ENCODE peak calls at places on chromosome X, in four cellular contexts. B, O, N and H are unnamed samples.

GRCh38 chrX:106726485-106727437 is at the start of gene RNF128:
- DNase-seq in B (no peak), N (peak), O (peak), H (peak)

GRCh38 chrX:119885554-119886428 is 9.9 kb upstream of the AKAP14 start:
- DNase-seq in N (peak), B (no peak), O (peak), H (peak)

GRCh38 chrX:17788956-17789562 is 51.8 kb downstream of the SCML1 start:
- DNase-seq in O (no peak), B (no peak), N (no peak), H (no peak)

GRCh38 chrX:151384807-151385206 is 12.2 kb upstream of the VMA21 start:
- DNase-seq in O (no peak), N (no peak), B (no peak), H (no peak)

GRCh38 chrX:119693996-119694451 is 1.1 kb upstream of the SEPTIN6 start:
- DNase-seq in B (no peak), O (no peak), N (no peak), H (no peak)

GRCh38 chrX:17735396-17735795 is 1.9 kb upstream of the SCML1 start:
- DNase-seq in O (no peak), B (no peak), N (no peak), H (no peak)

GRCh38 chrX:17813277-17813676 is 47.8 kb downstream of the RAI2 start:
- DNase-seq in B (no peak), O (no peak), N (no peak), H (no peak)

GRCh38 chrX:15401373-15401772 is 17.2 kb upstream of the VEGFD start:
- DNase-seq in B (no peak), N (no peak), O (no peak), H (no peak)

GRCh38 chrX:112147206-112147605 is 64.6 kb upstream of the TRPC5 start:
- DNase-seq in O (peak), B (no peak), N (no peak), H (peak)
- TF ChIP-seq CTCF in O (peak), B (no peak), N (peak), H (peak)

GRCh38 chrX:10112510-10112909 is 44.3 kb upstream of the CLCN4 start:
- DNase-seq in B (no peak), N (no peak), O (no peak), H (no peak)
- TF ChIP-seq CTCF in B (no peak), N (no peak), O (no peak), H (no peak)

DNA sequence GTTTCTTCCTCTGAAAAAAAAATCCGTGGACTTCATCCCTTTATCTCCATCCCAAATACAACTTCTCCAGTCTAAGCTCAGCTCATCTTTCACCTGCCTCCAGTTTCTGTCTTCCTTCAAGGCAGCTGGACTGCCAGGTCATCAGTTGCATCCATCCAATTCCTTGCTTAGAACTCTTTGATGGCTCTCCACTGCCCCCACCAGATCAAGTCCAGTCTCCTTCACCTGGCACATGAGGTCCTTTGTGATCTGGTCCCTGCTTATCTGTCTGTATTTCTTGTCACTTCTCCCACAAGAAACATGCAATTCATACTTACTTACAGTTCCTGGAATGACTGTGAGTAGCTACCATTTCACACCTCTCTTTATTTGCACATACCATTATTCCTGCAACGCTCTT is 33.8 kb downstream of the OTUD6A start:
- DNase-seq in B (no peak), N (peak), O (peak), H (peak)
- TF ChIP-seq CTCF in B (no peak), N (peak), O (peak), H (peak)

DNA sequence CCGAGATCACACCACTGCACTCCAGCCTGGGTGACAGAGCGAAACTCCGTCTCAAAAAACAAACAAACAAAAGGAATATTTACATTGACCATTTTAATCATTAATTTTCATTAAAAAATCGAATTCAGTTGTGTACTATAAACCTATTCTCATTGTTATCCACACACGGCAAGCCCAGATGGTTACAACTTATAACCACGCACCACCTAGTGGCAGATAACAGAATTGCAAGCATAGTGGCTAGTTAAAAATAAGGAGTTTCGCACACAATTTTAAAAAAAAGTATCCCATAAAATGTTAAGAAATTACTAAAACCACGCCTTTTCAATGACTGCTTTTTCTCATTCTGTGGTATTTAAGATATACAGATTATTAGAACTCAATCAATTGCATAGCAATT is 25.4 kb downstream of the MBNL3 start:
- DNase-seq in O (peak), B (no peak), N (no peak), H (peak)
- TF ChIP-seq CTCF in O (peak), B (no peak), N (peak), H (peak)

GRCh38 chrX:38260231-38260630 is 39.6 kb upstream of the SRPX start:
- DNase-seq in N (no peak), B (no peak), O (peak), H (peak)
- TF ChIP-seq CTCF in N (peak), B (no peak), O (peak), H (peak)

GRCh38 chrX:153777261-153778090 is 3.4 kb upstream of the SRPK3 start:
- DNase-seq in N (no peak), B (no peak), O (no peak), H (no peak)

GRCh38 chrX:153779891-153780677 is 757 bp upstream of the SRPK3 start:
- DNase-seq in N (no peak), O (no peak), B (no peak), H (no peak)

GRCh38 chrX:153778151-153778551 is 2.7 kb upstream of the SRPK3 start:
- DNase-seq in N (no peak), B (no peak), O (no peak), H (no peak)

GRCh38 chrX:153776611-153777045 is 4.2 kb upstream of the SRPK3 start:
- DNase-seq in O (no peak), N (no peak), B (no peak), H (no peak)

DNA sequence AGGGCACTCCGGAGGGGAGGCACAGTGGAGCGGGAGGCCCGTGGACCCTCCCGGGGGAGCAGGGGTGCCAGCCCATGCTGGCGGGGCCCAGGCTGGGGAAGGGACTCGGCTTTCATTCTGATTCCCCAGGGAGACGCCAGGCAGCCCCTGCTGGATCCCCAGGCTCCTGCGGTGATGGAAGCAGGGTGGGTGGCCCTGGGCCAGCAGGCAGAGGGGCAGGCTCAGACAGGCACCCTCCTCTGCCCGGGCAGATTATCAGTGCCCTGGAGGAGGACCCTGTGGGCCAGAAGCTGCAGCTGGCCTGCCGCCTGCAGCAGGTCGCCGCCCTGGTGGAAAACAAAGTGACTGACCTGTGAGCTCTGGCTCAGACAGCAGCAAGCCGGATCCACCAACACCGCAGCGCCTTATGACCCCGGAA is 2.1 kb upstream of the SRPK3 start:
- DNase-seq in N (no peak), B (no peak), O (no peak), H (no peak)
- TF ChIP-seq CTCF in N (no peak), B (no peak), O (peak), H (no peak)

DNA sequence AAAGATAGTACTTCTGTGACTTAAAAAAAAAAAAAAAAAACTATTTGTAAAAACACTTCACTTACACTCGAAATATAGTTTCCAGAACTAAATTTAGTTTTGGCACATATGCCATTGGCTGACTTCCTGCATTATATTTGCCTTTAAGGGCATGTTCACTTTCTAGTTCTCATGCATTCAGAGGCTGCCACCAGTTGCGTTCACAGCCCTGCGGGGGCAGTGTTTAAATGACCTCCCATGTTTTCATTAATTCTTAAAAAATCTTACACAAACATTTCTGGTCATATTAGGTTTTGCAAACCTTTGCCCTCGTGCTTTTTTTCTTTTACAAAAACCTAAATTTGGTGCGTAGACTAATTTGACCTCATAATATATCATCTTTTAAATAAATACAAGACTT is 12.5 kb upstream of the ARHGAP6 start:
- DNase-seq in O (peak), N (peak), B (no peak), H (peak)
- TF ChIP-seq CTCF in O (peak), N (peak), B (no peak), H (no peak)

GRCh38 chrX:49232525-49232924 is 615 bp downstream of the CACNA1F start:
- DNase-seq in N (no peak), O (no peak), B (no peak), H (no peak)

GRCh38 chrX:49231333-49232000 is 1.7 kb downstream of the CACNA1F start:
- DNase-seq in O (no peak), N (no peak), B (no peak), H (no peak)

GRCh38 chrX:49237060-49237459 is 1.8 kb downstream of the CCDC22 start:
- DNase-seq in O (no peak), N (no peak), B (no peak), H (no peak)

GRCh38 chrX:49233176-49233575 is at the start of gene CACNA1F:
- DNase-seq in N (no peak), B (no peak), O (no peak), H (no peak)

DNA sequence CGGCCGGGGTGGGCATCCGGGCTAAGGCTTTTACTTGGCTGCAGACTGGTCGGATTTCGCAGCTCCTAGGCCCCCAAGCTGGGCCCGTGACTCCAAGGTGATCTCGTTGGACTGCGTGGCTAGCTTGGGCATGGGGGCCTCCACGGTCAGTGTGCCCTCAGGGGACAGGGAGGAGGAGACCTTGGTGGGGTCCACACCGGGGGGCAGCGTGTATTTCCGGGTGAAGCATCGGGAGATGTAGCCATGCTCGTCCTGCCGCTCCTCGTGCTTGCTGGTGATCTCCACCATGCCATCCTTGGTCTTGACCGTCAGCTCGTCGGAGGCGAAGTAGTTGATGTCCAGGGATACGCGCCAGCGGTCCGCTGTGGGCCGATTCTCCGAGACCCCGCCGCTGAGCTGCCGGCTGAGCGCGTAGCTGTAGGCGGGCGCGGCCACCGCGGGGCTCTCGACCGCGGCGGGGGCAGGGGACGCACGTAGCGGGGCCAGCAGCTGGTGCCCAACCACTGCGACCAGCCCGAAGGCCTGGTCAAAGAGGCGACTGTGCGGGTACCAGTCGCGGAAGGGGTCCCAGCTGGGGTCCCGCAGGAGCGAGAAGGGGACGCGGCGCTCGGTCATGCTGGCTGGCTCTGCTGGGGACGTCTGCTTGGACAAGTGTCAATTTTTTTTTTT is 881 bp upstream of the CACNA1F start:
- DNase-seq in B (no peak), N (no peak), O (no peak), H (no peak)
- TF ChIP-seq CTCF in B (no peak), N (no peak), O (no peak), H (no peak)

DNA sequence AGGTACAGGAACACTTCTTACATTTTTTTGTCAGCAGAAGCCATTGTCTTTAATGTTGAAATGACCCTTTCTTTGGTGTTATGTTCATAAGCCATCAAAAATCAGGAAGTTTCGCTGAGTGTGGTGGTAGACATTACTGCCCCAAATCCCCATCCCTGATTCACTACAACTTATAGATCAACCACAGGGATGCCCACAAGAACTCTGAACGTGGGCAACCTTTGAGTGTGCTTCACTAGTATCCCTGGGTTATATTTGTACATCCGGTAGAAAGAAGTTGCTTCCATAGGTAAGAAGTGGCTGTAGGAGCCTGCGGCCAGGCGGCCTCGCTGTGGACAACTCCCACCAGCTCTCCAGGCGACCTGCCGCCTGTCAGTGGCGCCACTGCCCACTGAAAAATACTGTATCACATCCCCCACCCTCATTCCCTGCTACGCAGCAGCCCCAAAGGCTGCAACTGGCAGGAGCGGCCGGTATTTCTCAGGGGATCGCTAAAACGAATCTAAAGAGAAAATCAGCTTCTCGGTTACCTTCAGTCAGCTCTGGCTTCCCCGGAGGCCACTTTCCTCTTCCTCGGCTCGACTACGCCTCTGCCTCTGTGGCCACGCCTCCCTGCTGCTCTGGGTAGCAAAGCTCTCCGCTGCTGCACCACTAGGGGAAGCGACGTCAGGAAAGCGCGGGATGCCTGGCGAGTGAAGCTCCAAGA is 13.9 kb upstream of the ETDC start:
- DNase-seq in N (peak), O (no peak), B (no peak), H (no peak)
- TF ChIP-seq CTCF in N (peak), O (no peak), B (no peak), H (no peak)

GRCh38 chrX:154135458-154136229 is 8.4 kb upstream of the OPN1LW start:
- DNase-seq in B (no peak), O (peak), N (no peak), H (no peak)

GRCh38 chrX:154138857-154139256 is 5.2 kb upstream of the OPN1LW start:
- DNase-seq in B (no peak), N (no peak), O (no peak), H (no peak)

GRCh38 chrX:154140206-154140605 is 3.8 kb upstream of the OPN1LW start:
- DNase-seq in N (no peak), O (no peak), B (no peak), H (no peak)

GRCh38 chrX:154140742-154141141 is 3.3 kb upstream of the OPN1LW start:
- DNase-seq in N (no peak), O (no peak), B (no peak), H (no peak)

GRCh38 chrX:154136627-154137161 is 7.3 kb upstream of the OPN1LW start:
- DNase-seq in O (peak), B (peak), N (peak), H (peak)
- TF ChIP-seq CTCF in O (peak), B (peak), N (peak), H (peak)